ENCODE peak calls at places on chromosomes 5 and 9, in ten cellular contexts. One of them, this sample, is unnamed.

GRCh38 chr5:67025437-67025836 is 171.2 kb downstream of the CD180 start:
- DNase-seq in lung: no peak
- DNase-seq in H7: no peak
- DNase-seq in heart left ventricle: no peak
- DNase-seq in GM12865: no peak
- DNase-seq in A549: no peak
- DNase-seq in right cardiac atrium: no peak
- DNase-seq in foreskin fibroblast: no peak
- DNase-seq in lower leg skin: no peak
- DNase-seq in left ventricle myocardium inferior: no peak
- DNase-seq in this sample: no peak

GRCh38 chr9:134243778-134244467 is 79.6 kb upstream of the RNU6ATAC start:
- DNase-seq in lung: peak
- DNase-seq in H7: no peak
- DNase-seq in heart left ventricle: no peak
- DNase-seq in GM12865: peak
- DNase-seq in A549: no peak
- DNase-seq in right cardiac atrium: peak
- DNase-seq in foreskin fibroblast: no peak
- DNase-seq in lower leg skin: peak
- DNase-seq in left ventricle myocardium inferior: no peak
- DNase-seq in this sample: peak

GRCh38 chr9:116549061-116549664 is 137.9 kb upstream of the TRIM32 start:
- DNase-seq in lung: peak
- DNase-seq in H7: no peak
- DNase-seq in heart left ventricle: peak
- DNase-seq in GM12865: no peak
- DNase-seq in A549: peak
- DNase-seq in right cardiac atrium: peak
- DNase-seq in foreskin fibroblast: peak
- DNase-seq in lower leg skin: peak
- DNase-seq in left ventricle myocardium inferior: peak
- DNase-seq in this sample: peak

GRCh38 chr5:142175039-142175438 is 66.5 kb downstream of the NDFIP1 start:
- DNase-seq in lung: no peak
- DNase-seq in H7: peak
- DNase-seq in heart left ventricle: no peak
- DNase-seq in GM12865: no peak
- DNase-seq in A549: no peak
- DNase-seq in right cardiac atrium: no peak
- DNase-seq in foreskin fibroblast: no peak
- DNase-seq in lower leg skin: no peak
- DNase-seq in left ventricle myocardium inferior: no peak
- DNase-seq in this sample: no peak

GRCh38 chr5:132264546-132265335 is 7.2 kb downstream of the PDLIM4 start:
- DNase-seq in lung: peak
- DNase-seq in H7: peak
- DNase-seq in heart left ventricle: no peak
- DNase-seq in GM12865: no peak
- DNase-seq in A549: no peak
- DNase-seq in right cardiac atrium: no peak
- DNase-seq in foreskin fibroblast: no peak
- DNase-seq in lower leg skin: peak
- DNase-seq in left ventricle myocardium inferior: no peak
- DNase-seq in this sample: no peak

GRCh38 chr5:77727190-77727589 is 48.9 kb downstream of the TBCA start:
- DNase-seq in lung: no peak
- DNase-seq in H7: no peak
- DNase-seq in heart left ventricle: no peak
- DNase-seq in GM12865: no peak
- DNase-seq in A549: no peak
- DNase-seq in right cardiac atrium: no peak
- DNase-seq in foreskin fibroblast: no peak
- DNase-seq in lower leg skin: no peak
- DNase-seq in left ventricle myocardium inferior: no peak
- DNase-seq in this sample: no peak

GRCh38 chr5:179919487-179920060 is 11.9 kb upstream of the TBC1D9B start:
- DNase-seq in lung: no peak
- DNase-seq in H7: no peak
- DNase-seq in heart left ventricle: no peak
- DNase-seq in GM12865: no peak
- DNase-seq in A549: no peak
- DNase-seq in right cardiac atrium: no peak
- DNase-seq in foreskin fibroblast: no peak
- DNase-seq in lower leg skin: no peak
- DNase-seq in left ventricle myocardium inferior: no peak
- DNase-seq in this sample: no peak

GRCh38 chr9:5568868-5569267 is 58.5 kb downstream of the PDCD1LG2 start:
- DNase-seq in lung: no peak
- DNase-seq in H7: no peak
- DNase-seq in heart left ventricle: no peak
- DNase-seq in GM12865: no peak
- DNase-seq in A549: no peak
- DNase-seq in right cardiac atrium: no peak
- DNase-seq in foreskin fibroblast: no peak
- DNase-seq in lower leg skin: no peak
- DNase-seq in left ventricle myocardium inferior: no peak
- DNase-seq in this sample: no peak

GRCh38 chr5:73825736-73826135 is 199.7 kb downstream of the ARHGEF28 start:
- DNase-seq in lung: no peak
- DNase-seq in H7: no peak
- DNase-seq in heart left ventricle: no peak
- DNase-seq in GM12865: no peak
- DNase-seq in A549: no peak
- DNase-seq in right cardiac atrium: no peak
- DNase-seq in foreskin fibroblast: peak
- DNase-seq in lower leg skin: no peak
- DNase-seq in left ventricle myocardium inferior: no peak
- DNase-seq in this sample: peak

GRCh38 chr9:100294341-100294740 is 58.4 kb downstream of the TEX10 start:
- DNase-seq in lung: no peak
- DNase-seq in H7: no peak
- DNase-seq in heart left ventricle: no peak
- DNase-seq in GM12865: no peak
- DNase-seq in A549: no peak
- DNase-seq in right cardiac atrium: no peak
- DNase-seq in foreskin fibroblast: no peak
- DNase-seq in lower leg skin: no peak
- DNase-seq in left ventricle myocardium inferior: no peak
- DNase-seq in this sample: no peak

GRCh38 chr9:124077915-124078572 is 66.5 kb downstream of the LHX2 start:
- DNase-seq in lung: no peak
- DNase-seq in H7: no peak
- DNase-seq in heart left ventricle: no peak
- DNase-seq in GM12865: no peak
- DNase-seq in A549: no peak
- DNase-seq in right cardiac atrium: no peak
- DNase-seq in foreskin fibroblast: peak
- DNase-seq in lower leg skin: no peak
- DNase-seq in left ventricle myocardium inferior: no peak
- DNase-seq in this sample: peak

GRCh38 chr5:138337685-138338410 is at the start of gene FAM53C:
- DNase-seq in lung: peak
- DNase-seq in H7: peak
- DNase-seq in heart left ventricle: peak
- DNase-seq in GM12865: peak
- DNase-seq in A549: peak
- DNase-seq in right cardiac atrium: peak
- DNase-seq in foreskin fibroblast: peak
- DNase-seq in lower leg skin: peak
- DNase-seq in left ventricle myocardium inferior: peak
- DNase-seq in this sample: peak

GRCh38 chr5:138338411-138339085 is 482 bp downstream of the FAM53C start:
- DNase-seq in lung: no peak
- DNase-seq in H7: no peak
- DNase-seq in heart left ventricle: no peak
- DNase-seq in GM12865: no peak
- DNase-seq in A549: no peak
- DNase-seq in right cardiac atrium: no peak
- DNase-seq in foreskin fibroblast: no peak
- DNase-seq in lower leg skin: no peak
- DNase-seq in left ventricle myocardium inferior: no peak
- DNase-seq in this sample: no peak

GRCh38 chr5:138339464-138339863 is 1.4 kb downstream of the FAM53C start:
- DNase-seq in lung: no peak
- DNase-seq in H7: peak
- DNase-seq in heart left ventricle: no peak
- DNase-seq in GM12865: no peak
- DNase-seq in A549: no peak
- DNase-seq in right cardiac atrium: no peak
- DNase-seq in foreskin fibroblast: no peak
- DNase-seq in lower leg skin: no peak
- DNase-seq in left ventricle myocardium inferior: no peak
- DNase-seq in this sample: no peak

GRCh38 chr5:138339086-138339456 is 1.0 kb downstream of the FAM53C start:
- DNase-seq in lung: no peak
- DNase-seq in H7: peak
- DNase-seq in heart left ventricle: no peak
- DNase-seq in GM12865: no peak
- DNase-seq in A549: no peak
- DNase-seq in right cardiac atrium: no peak
- DNase-seq in foreskin fibroblast: no peak
- DNase-seq in lower leg skin: no peak
- DNase-seq in left ventricle myocardium inferior: no peak
- DNase-seq in this sample: peak

GRCh38 chr5:138340008-138340407 is 1.9 kb downstream of the FAM53C start:
- DNase-seq in lung: no peak
- DNase-seq in H7: no peak
- DNase-seq in heart left ventricle: no peak
- DNase-seq in GM12865: no peak
- DNase-seq in A549: no peak
- DNase-seq in right cardiac atrium: no peak
- DNase-seq in foreskin fibroblast: no peak
- DNase-seq in lower leg skin: no peak
- DNase-seq in left ventricle myocardium inferior: no peak
- DNase-seq in this sample: no peak
- H3K4me3 ChIP-seq in lung: no peak
- H3K4me3 ChIP-seq in H7: no peak
- H3K4me3 ChIP-seq in heart left ventricle: peak
- H3K4me3 ChIP-seq in GM12865: peak
- H3K4me3 ChIP-seq in A549: no peak
- H3K4me3 ChIP-seq in right cardiac atrium: peak
- H3K4me3 ChIP-seq in foreskin fibroblast: peak
- H3K4me3 ChIP-seq in lower leg skin: no peak
- H3K4me3 ChIP-seq in left ventricle myocardium inferior: peak
- H3K4me3 ChIP-seq in this sample: peak

DNA sequence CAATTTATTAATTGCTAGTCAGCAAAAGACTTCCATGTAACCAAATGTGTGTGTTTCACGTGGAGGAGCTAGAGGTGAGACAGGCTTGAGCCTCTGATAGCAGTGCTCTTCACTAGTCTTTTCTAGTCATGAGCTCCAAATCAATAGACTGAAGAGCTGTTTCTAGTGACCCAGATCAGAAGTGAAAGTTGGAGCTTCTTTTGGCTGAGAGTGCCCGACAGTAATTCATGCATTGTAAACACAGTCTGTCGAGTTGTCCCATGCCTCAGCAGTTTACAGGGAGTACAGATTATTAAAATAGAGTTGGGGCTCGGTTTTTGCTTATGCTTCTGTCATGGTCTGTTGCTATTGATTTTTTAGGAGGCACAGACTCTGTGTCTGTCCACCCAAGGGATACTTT is 793.1 kb downstream of the DTWD2 start:
- DNase-seq in lung: no peak
- DNase-seq in H7: no peak
- DNase-seq in heart left ventricle: no peak
- DNase-seq in GM12865: no peak
- DNase-seq in A549: no peak
- DNase-seq in right cardiac atrium: no peak
- DNase-seq in foreskin fibroblast: no peak
- DNase-seq in lower leg skin: no peak
- DNase-seq in left ventricle myocardium inferior: no peak
- DNase-seq in this sample: no peak
- H3K4me3 ChIP-seq in lung: no peak
- H3K4me3 ChIP-seq in H7: no peak
- H3K4me3 ChIP-seq in heart left ventricle: no peak
- H3K4me3 ChIP-seq in GM12865: no peak
- H3K4me3 ChIP-seq in A549: no peak
- H3K4me3 ChIP-seq in right cardiac atrium: peak
- H3K4me3 ChIP-seq in foreskin fibroblast: no peak
- H3K4me3 ChIP-seq in lower leg skin: no peak
- H3K4me3 ChIP-seq in left ventricle myocardium inferior: no peak
- H3K4me3 ChIP-seq in this sample: no peak

GRCh38 chr5:6686916-6687409 is 26.3 kb upstream of the TENT4A start:
- DNase-seq in lung: peak
- DNase-seq in H7: peak
- DNase-seq in heart left ventricle: no peak
- DNase-seq in GM12865: no peak
- DNase-seq in A549: no peak
- DNase-seq in right cardiac atrium: no peak
- DNase-seq in foreskin fibroblast: peak
- DNase-seq in lower leg skin: no peak
- DNase-seq in left ventricle myocardium inferior: no peak
- DNase-seq in this sample: peak
- H3K4me3 ChIP-seq in lung: no peak
- H3K4me3 ChIP-seq in H7: peak
- H3K4me3 ChIP-seq in heart left ventricle: peak
- H3K4me3 ChIP-seq in GM12865: no peak
- H3K4me3 ChIP-seq in A549: no peak
- H3K4me3 ChIP-seq in right cardiac atrium: peak
- H3K4me3 ChIP-seq in foreskin fibroblast: peak
- H3K4me3 ChIP-seq in lower leg skin: no peak
- H3K4me3 ChIP-seq in left ventricle myocardium inferior: peak
- H3K4me3 ChIP-seq in this sample: peak

GRCh38 chr9:18689166-18689565 is 215.2 kb downstream of the ADAMTSL1 start:
- DNase-seq in lung: no peak
- DNase-seq in H7: no peak
- DNase-seq in heart left ventricle: no peak
- DNase-seq in GM12865: no peak
- DNase-seq in A549: no peak
- DNase-seq in right cardiac atrium: no peak
- DNase-seq in foreskin fibroblast: no peak
- DNase-seq in lower leg skin: no peak
- DNase-seq in left ventricle myocardium inferior: no peak
- DNase-seq in this sample: no peak

GRCh38 chr9:18692962-18693361 is 219.0 kb downstream of the ADAMTSL1 start:
- DNase-seq in lung: no peak
- DNase-seq in H7: no peak
- DNase-seq in heart left ventricle: no peak
- DNase-seq in GM12865: no peak
- DNase-seq in A549: no peak
- DNase-seq in right cardiac atrium: no peak
- DNase-seq in foreskin fibroblast: no peak
- DNase-seq in lower leg skin: no peak
- DNase-seq in left ventricle myocardium inferior: no peak
- DNase-seq in this sample: no peak

GRCh38 chr9:18692240-18692639 is 218.3 kb downstream of the ADAMTSL1 start:
- DNase-seq in lung: no peak
- DNase-seq in H7: no peak
- DNase-seq in heart left ventricle: no peak
- DNase-seq in GM12865: peak
- DNase-seq in A549: no peak
- DNase-seq in right cardiac atrium: no peak
- DNase-seq in foreskin fibroblast: no peak
- DNase-seq in lower leg skin: no peak
- DNase-seq in left ventricle myocardium inferior: no peak
- DNase-seq in this sample: no peak

GRCh38 chr9:18688581-18688980 is 214.6 kb downstream of the ADAMTSL1 start:
- DNase-seq in lung: no peak
- DNase-seq in H7: no peak
- DNase-seq in heart left ventricle: no peak
- DNase-seq in GM12865: no peak
- DNase-seq in A549: no peak
- DNase-seq in right cardiac atrium: no peak
- DNase-seq in foreskin fibroblast: no peak
- DNase-seq in lower leg skin: no peak
- DNase-seq in left ventricle myocardium inferior: no peak
- DNase-seq in this sample: peak

GRCh38 chr9:18689881-18690280 is 215.9 kb downstream of the ADAMTSL1 start:
- DNase-seq in lung: no peak
- DNase-seq in H7: no peak
- DNase-seq in heart left ventricle: no peak
- DNase-seq in GM12865: peak
- DNase-seq in A549: no peak
- DNase-seq in right cardiac atrium: no peak
- DNase-seq in foreskin fibroblast: no peak
- DNase-seq in lower leg skin: no peak
- DNase-seq in left ventricle myocardium inferior: no peak
- DNase-seq in this sample: no peak
- H3K4me3 ChIP-seq in lung: no peak
- H3K4me3 ChIP-seq in H7: no peak
- H3K4me3 ChIP-seq in heart left ventricle: no peak
- H3K4me3 ChIP-seq in GM12865: no peak
- H3K4me3 ChIP-seq in A549: no peak
- H3K4me3 ChIP-seq in right cardiac atrium: no peak
- H3K4me3 ChIP-seq in foreskin fibroblast: no peak
- H3K4me3 ChIP-seq in lower leg skin: no peak
- H3K4me3 ChIP-seq in left ventricle myocardium inferior: no peak
- H3K4me3 ChIP-seq in this sample: no peak

This sample was measured in cardiac fibroblast.